ENCODE peak calls at places on chromosome 21, in seven cellular contexts. B is breast epithelium; W is lung; G is left ventricle myocardium inferior; Z is SK-N-SH; H is right lobe of liver; S is CD8-positive, alpha-beta T cell. E is an unnamed sample.

GRCh38 chr21:15005391-15005790 is 59.4 kb downstream of the NRIP1 start:
- DNase-seq in B (no peak), W (no peak), G (no peak), Z (no peak), H (no peak), S (no peak), E (no peak)

GRCh38 chr21:15894596-15894995 is 164.8 kb downstream of the USP25 start:
- DNase-seq in B (no peak), W (no peak), G (no peak), Z (peak; percentile 9), H (no peak), S (no peak), E (no peak)

GRCh38 chr21:28781602-28782274 is 210.9 kb downstream of the LTN1 start:
- DNase-seq in B (no peak), W (no peak), G (no peak), Z (peak; percentile 37), H (no peak), S (no peak), E (no peak)

GRCh38 chr21:29827236-29827635 is 112.6 kb downstream of the GRIK1 start:
- DNase-seq in B (no peak), W (no peak), G (no peak), Z (no peak), H (no peak), S (no peak), E (no peak)

GRCh38 chr21:39685236-39685635 is 59.7 kb upstream of the IGSF5 start:
- DNase-seq in B (no peak), W (no peak), G (no peak), Z (no peak), H (no peak), S (no peak), E (no peak)

GRCh38 chr21:18000961-18001522 is 181.9 kb upstream of the C21orf91 start:
- DNase-seq in B (no peak), W (no peak), G (no peak), Z (no peak), H (no peak), S (no peak), E (no peak)

GRCh38 chr21:14889080-14889805 is 175.6 kb downstream of the NRIP1 start:
- DNase-seq in B (no peak), W (no peak), G (no peak), Z (no peak), H (no peak), S (no peak), E (no peak)

GRCh38 chr21:40797881-40798280 is 49.1 kb downstream of the DSCAM start:
- DNase-seq in B (no peak), W (no peak), G (no peak), Z (no peak), H (no peak), S (no peak), E (no peak)

GRCh38 chr21:35222541-35222941 is 173.4 kb upstream of the RUNX1 start:
- DNase-seq in B (no peak), W (no peak), G (no peak), Z (no peak), H (no peak), S (no peak), E (no peak)

GRCh38 chr21:28900481-28900880 is 92.2 kb downstream of the LTN1 start:
- DNase-seq in B (no peak), W (no peak), G (no peak), Z (no peak), H (no peak), S (no peak), E (no peak)

GRCh38 chr21:32410916-32411315 is 1.6 kb upstream of the EVA1C start:
- DNase-seq in B (no peak), W (no peak), G (no peak), Z (no peak), H (no peak), S (no peak), E (peak; percentile 50)
- H3K4me3 ChIP-seq in B (peak overlapping the region; percentile 94), W (no peak overlapping the region), G (peak overlapping the region; percentile 85), Z (peak overlapping the region; percentile 72), H (no peak overlapping the region), S (peak overlapping the region; percentile 63), E (peak overlapping the region; percentile 60)

DNA sequence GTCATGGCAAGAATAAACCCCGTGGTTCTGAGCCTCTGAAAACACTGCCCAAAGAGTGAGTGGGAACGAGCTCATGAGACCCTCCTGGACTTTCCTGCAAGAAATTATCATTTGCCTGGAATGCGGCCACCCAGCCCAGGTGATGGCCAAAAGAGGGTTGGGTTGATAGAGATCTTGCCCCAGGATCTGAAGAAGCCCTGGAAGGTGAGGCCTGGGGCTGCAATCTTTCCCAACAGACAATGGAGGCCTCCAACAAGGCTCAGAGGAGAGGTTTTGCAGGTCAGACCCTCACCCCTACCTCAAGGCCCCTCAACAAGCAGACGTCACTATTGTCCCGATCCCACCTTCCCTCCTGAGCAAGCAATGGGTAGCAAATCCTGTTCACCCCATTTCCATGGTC is 106.0 kb upstream of the SOD1 start:
- DNase-seq in B (no peak), W (no peak), G (no peak), Z (no peak), H (no peak), S (no peak), E (no peak)
- H3K4me3 ChIP-seq in B (no peak overlapping the region), W (no peak overlapping the region), G (no peak overlapping the region), Z (no peak overlapping the region), H (no peak overlapping the region), S (no peak overlapping the region), E (no peak overlapping the region)

DNA sequence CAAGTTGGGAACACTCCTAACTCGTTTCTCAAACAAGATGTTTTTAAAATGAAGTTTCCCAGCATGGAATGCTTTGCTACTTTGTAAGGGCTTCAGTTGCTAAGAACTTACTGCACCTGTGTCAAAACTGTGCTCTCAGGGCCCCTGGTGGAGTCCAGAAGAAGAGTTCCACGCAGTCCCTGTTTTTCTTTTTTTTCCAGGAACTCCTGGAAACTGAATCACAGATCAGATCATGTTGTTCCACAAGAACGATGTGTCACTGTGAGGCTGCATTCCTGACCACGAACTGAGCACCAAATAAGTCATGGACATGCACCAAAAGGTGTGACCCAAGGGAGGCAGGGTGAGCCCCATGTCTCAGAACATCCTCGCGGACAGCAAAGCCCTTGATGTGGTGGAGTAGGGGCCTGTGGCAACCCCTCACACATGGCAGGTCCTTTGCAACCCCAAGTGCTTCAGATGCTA is 257.2 kb downstream of the KCNJ6 start:
- DNase-seq in B (peak; percentile 32), W (no peak), G (no peak), Z (no peak), H (no peak), S (no peak), E (no peak)
- H3K4me3 ChIP-seq in B (no peak overlapping the region), W (no peak overlapping the region), G (no peak overlapping the region), Z (no peak overlapping the region), H (no peak overlapping the region), S (no peak overlapping the region), E (no peak overlapping the region)

GRCh38 chr21:34202553-34203332 is 129.4 kb downstream of the MRPS6 start:
- DNase-seq in B (peak; percentile 8), W (no peak), G (peak; percentile 25), Z (peak; percentile 55), H (peak; percentile 73), S (no peak), E (no peak)

GRCh38 chr21:34199121-34199910 is 125.9 kb downstream of the MRPS6 start:
- DNase-seq in B (no peak), W (no peak), G (no peak), Z (no peak), H (no peak), S (no peak), E (no peak)

GRCh38 chr21:34200288-34200905 is 127.0 kb downstream of the MRPS6 start:
- DNase-seq in B (no peak), W (no peak), G (peak; percentile 21), Z (no peak), H (no peak), S (no peak), E (no peak)

GRCh38 chr21:34201441-34201838 is 128.1 kb downstream of the MRPS6 start:
- DNase-seq in B (no peak), W (no peak), G (no peak), Z (no peak), H (no peak), S (no peak), E (no peak)

GRCh38 chr21:34201001-34201400 is 127.6 kb downstream of the MRPS6 start:
- DNase-seq in B (no peak), W (no peak), G (no peak), Z (no peak), H (no peak), S (no peak), E (no peak)
- H3K4me3 ChIP-seq in B (no peak overlapping the region), W (no peak overlapping the region), G (no peak overlapping the region), Z (no peak overlapping the region), H (no peak overlapping the region), S (peak overlapping the region; percentile 56), E (no peak overlapping the region)

GRCh38 chr21:42392731-42393442 is 3.0 kb downstream of the TMPRSS3 start:
- DNase-seq in B (no peak), W (no peak), G (no peak), Z (no peak), H (peak; percentile 27), S (no peak), E (peak; percentile 20)

GRCh38 chr21:42393443-42393950 is 2.4 kb downstream of the TMPRSS3 start:
- DNase-seq in B (no peak), W (no peak), G (no peak), Z (no peak), H (no peak), S (no peak), E (no peak)

GRCh38 chr21:42397291-42398129 is 1.7 kb upstream of the TMPRSS3 start:
- DNase-seq in B (no peak), W (no peak), G (no peak), Z (no peak), H (peak; percentile 15), S (no peak), E (no peak)

GRCh38 chr21:42395910-42396625 is at the start of gene TMPRSS3:
- DNase-seq in B (peak; percentile 89), W (peak; percentile 48), G (no peak), Z (no peak), H (peak; percentile 23), S (no peak), E (no peak)

GRCh38 chr21:42395302-42395701 is 550 bp downstream of the TMPRSS3 start:
- DNase-seq in B (no peak), W (no peak), G (no peak), Z (no peak), H (no peak), S (no peak), E (no peak)
- H3K4me3 ChIP-seq in B (peak overlapping the region; percentile 1), W (no peak overlapping the region), G (no peak overlapping the region), Z (no peak overlapping the region), H (no peak overlapping the region), S (no peak overlapping the region), E (no peak overlapping the region)

DNA sequence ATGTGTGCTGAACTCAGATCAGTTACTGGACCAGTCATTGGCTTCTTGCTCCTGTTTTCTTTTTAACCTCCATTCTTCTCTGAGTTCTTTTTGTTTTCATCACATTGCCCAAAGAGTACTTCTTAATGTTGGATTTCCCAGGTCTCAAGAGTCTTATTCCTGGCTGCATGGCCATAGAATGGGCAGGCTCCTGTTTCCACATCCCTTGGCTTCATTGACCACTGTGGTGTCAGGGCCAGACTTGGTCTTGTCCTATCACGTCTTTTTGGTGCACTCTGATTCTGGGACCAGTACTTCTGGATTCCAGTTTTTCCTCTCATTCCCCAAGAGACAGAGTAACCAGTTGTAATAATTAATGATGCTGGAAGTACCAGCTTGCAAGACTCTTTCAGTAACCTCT is 41.8 kb downstream of the MRPS6 start:
- DNase-seq in B (no peak), W (no peak), G (no peak), Z (no peak), H (no peak), S (no peak), E (no peak)
- H3K4me3 ChIP-seq in B (no peak overlapping the region), W (no peak overlapping the region), G (no peak overlapping the region), Z (no peak overlapping the region), H (no peak overlapping the region), S (no peak overlapping the region), E (no peak overlapping the region)